ENCODE peak calls at places on chromosomes 13 and 19, in five cellular contexts. N is AG09319; I is Peyer's patch; S is NCI-H510A treated with DMSO at 0.1 percent for 48 hours; W is activated CD8-positive, alpha-beta memory T cell treated with anti-CD3 and anti-CD28 coated beads for 48 hours. T is an unnamed sample.

GRCh38 chr19:41876847-41877489 is at the start of gene CD79A:
- DNase-seq in N (no peak), I (peak), S (no peak), W (no peak), T (no peak)

GRCh38 chr13:47696677-47697076 is 304.4 kb downstream of the SUCLA2 start:
- DNase-seq in N (no peak), I (no peak), S (no peak), W (no peak), T (no peak)

GRCh38 chr13:98039964-98040363 is 86.5 kb downstream of the IPO5 start:
- DNase-seq in N (no peak), I (no peak), S (no peak), W (no peak), T (no peak)

GRCh38 chr19:2774083-2774679 is 8.9 kb downstream of the SGTA start:
- DNase-seq in N (no peak), I (no peak), S (no peak), W (no peak), T (no peak)

GRCh38 chr13:46624821-46625220 is 71.9 kb downstream of the LRCH1 start:
- DNase-seq in N (no peak), I (no peak), S (no peak), W (no peak), T (peak)

GRCh38 chr19:16814526-16815100 is 14.6 kb upstream of the SIN3B start:
- DNase-seq in N (no peak), I (no peak), S (no peak), W (no peak), T (peak)

GRCh38 chr19:15280915-15281683 is 48.9 kb upstream of the EPHX3 start:
- DNase-seq in N (no peak), I (peak), S (peak), W (no peak), T (peak)

GRCh38 chr19:13986348-13986904 is 19.7 kb downstream of the RFX1 start:
- DNase-seq in N (no peak), I (peak), S (peak), W (peak), T (peak)

GRCh38 chr19:40691421-40692211 is 1.2 kb upstream of the NUMBL start:
- DNase-seq in N (no peak), I (no peak), S (peak), W (no peak), T (no peak)

GRCh38 chr19:55460670-55461258 is 678 bp downstream of the ISOC2 start:
- DNase-seq in N (peak), I (peak), S (peak), W (no peak), T (peak)

GRCh38 chr19:3175761-3176714 is 2.5 kb upstream of the S1PR4 start:
- DNase-seq in N (peak), I (peak), S (no peak), W (no peak), T (peak)

GRCh38 chr19:49430678-49431329 is 5.6 kb downstream of the GFY start:
- DNase-seq in N (no peak), I (no peak), S (no peak), W (no peak), T (no peak)

GRCh38 chr19:33064778-33065550 is at the start of gene RHPN2:
- DNase-seq in N (no peak), I (peak), S (peak), W (peak), T (peak)

GRCh38 chr19:49799798-49800376 is 13.2 kb downstream of the FUZ start:
- DNase-seq in N (no peak), I (peak), S (peak), W (no peak), T (no peak)

GRCh38 chr19:47351545-47351944 is 2.4 kb downstream of the DHX34 start:
- DNase-seq in N (no peak), I (no peak), S (peak), W (no peak), T (no peak)

GRCh38 chr19:17431417-17431816 is 11.6 kb downstream of the MVB12A start:
- DNase-seq in N (no peak), I (no peak), S (no peak), W (no peak), T (no peak)

GRCh38 chr19:33290082-33290815 is 12.1 kb downstream of the CEBPA start:
- DNase-seq in N (no peak), I (no peak), S (no peak), W (no peak), T (no peak)

GRCh38 chr13:48585456-48585840 is 52.6 kb upstream of the RCBTB2 start:
- DNase-seq in N (no peak), I (no peak), S (no peak), W (no peak), T (peak)

GRCh38 chr13:26247608-26248007 is 6.3 kb upstream of the CDK8 start:
- DNase-seq in N (no peak), I (no peak), S (no peak), W (no peak), T (no peak)

GRCh38 chr13:40101708-40102359 is 446.4 kb downstream of the COG6 start:
- DNase-seq in N (no peak), I (no peak), S (no peak), W (no peak), T (no peak)

GRCh38 chr13:31794452-31794851 is 55.1 kb downstream of the RXFP2 start:
- DNase-seq in N (no peak), I (no peak), S (no peak), W (no peak), T (no peak)

GRCh38 chr13:75038315-75038881 is 443.6 kb downstream of the TBC1D4 start:
- DNase-seq in N (no peak), I (no peak), S (no peak), W (no peak), T (peak)

GRCh38 chr19:24140099-24140498 is 53.1 kb downstream of the ZNF254 start:
- DNase-seq in N (peak), I (no peak), S (no peak), W (no peak), T (no peak)